ENCODE peak calls at places on chromosome 18, in six cellular contexts. G is GM23248, Y is PC-3, U is GM23338, L is heart left ventricle, R is lower lobe of right lung. P is an unnamed sample.

GRCh38 chr18:65287642-65288041 is 463.2 kb upstream of the CDH7 start:
- DNase-seq in U (no peak), Y (peak; percentile 8), R (no peak), L (no peak), G (no peak), P (no peak)

GRCh38 chr18:25125670-25126069 is 226.3 kb downstream of the ZNF521 start:
- DNase-seq in Y (no peak), R (no peak), U (no peak), L (no peak), G (no peak), P (no peak)

GRCh38 chr18:23779696-23780303 is 90.5 kb downstream of the LAMA3 start:
- DNase-seq in Y (peak; percentile 26), L (no peak), G (peak; percentile 29), U (peak; percentile 35), R (no peak), P (no peak)

GRCh38 chr18:29594494-29594893 is 1417.6 kb upstream of the CDH2 start:
- DNase-seq in U (no peak), R (no peak), G (no peak), Y (no peak), L (no peak), P (no peak)

GRCh38 chr18:79631096-79631507 is 48.5 kb upstream of the CTDP1 start:
- DNase-seq in R (no peak), U (no peak), G (no peak), L (no peak), Y (no peak), P (no peak)

GRCh38 chr18:42649636-42650035 is 465.8 kb downstream of the RIT2 start:
- DNase-seq in R (no peak), U (no peak), L (no peak), G (peak; percentile 6), Y (no peak), P (no peak)

GRCh38 chr18:61894751-61895524 is 2.1 kb upstream of the RNF152 start:
- DNase-seq in Y (no peak), R (no peak), U (peak; percentile 29), L (no peak), G (peak; percentile 21), P (peak; percentile 28)

GRCh38 chr18:2572144-2572682 is 856 bp downstream of the NDC80 start:
- DNase-seq in U (no peak), Y (peak; percentile 16), L (no peak), R (no peak), G (peak; percentile 31), P (no peak)

GRCh38 chr18:59874166-59874565 is 25.6 kb upstream of the PMAIP1 start:
- DNase-seq in U (no peak), Y (peak; percentile 74), R (no peak), L (no peak), G (peak; percentile 92), P (no peak)

GRCh38 chr18:60372141-60372540 is 434 bp downstream of the MC4R start:
- DNase-seq in Y (no peak), U (no peak), R (no peak), G (peak; percentile 22), L (no peak), P (no peak)

GRCh38 chr18:2848879-2849254 is 2.1 kb downstream of the EMILIN2 start:
- DNase-seq in R (no peak), G (no peak), U (no peak), Y (no peak), L (no peak), P (no peak)

GRCh38 chr18:58867281-58867961 is 2.7 kb downstream of the ZNF532 start:
- DNase-seq in Y (peak; percentile 43), U (peak; percentile 86), R (no peak), G (peak; percentile 45), L (no peak), P (peak; percentile 28)

GRCh38 chr18:3350566-3351527 is 88.9 kb downstream of the MYL12B start:
- DNase-seq in Y (peak; percentile 76), R (no peak), G (peak; percentile 54), U (no peak), L (no peak), P (no peak)

GRCh38 chr18:36849288-36850011 is 20.5 kb downstream of the KIAA1328 start:
- DNase-seq in Y (peak; percentile 1), U (no peak), L (no peak), G (peak; percentile 40), R (no peak), P (no peak)

GRCh38 chr18:76953186-76953982 is 131.0 kb downstream of the ZNF236 start:
- DNase-seq in L (peak; percentile 69), Y (no peak), R (peak; percentile 87), U (no peak), G (no peak), P (peak; percentile 76)

GRCh38 chr18:76273036-76273545 is 222.0 kb downstream of the ZNF516 start:
- DNase-seq in L (no peak), R (no peak), Y (no peak), G (no peak), U (no peak), P (no peak)

GRCh38 chr18:74836296-74837139 is 238.8 kb downstream of the ZNF407 start:
- DNase-seq in G (peak; percentile 59), Y (peak; percentile 57), U (peak; percentile 25), R (no peak), L (peak; percentile 48), P (no peak)

GRCh38 chr18:22783245-22783644 is 149.9 kb upstream of the RBBP8 start:
- DNase-seq in R (no peak), U (no peak), Y (no peak), G (no peak), L (no peak), P (no peak)

GRCh38 chr18:31487251-31488015 is 10.5 kb upstream of the DSG2 start:
- DNase-seq in G (peak; percentile 88), L (no peak), R (no peak), U (no peak), Y (peak; percentile 70), P (no peak)
- H3K4me1 ChIP-seq in G (no peaks in the 10 kb centered on the region), L (no peaks in the 10 kb centered on the region), R (no peaks in the 10 kb centered on the region), U (no peaks in the 10 kb centered on the region), Y (peaks cover 46% of the 10 kb centered on the region), P (no peaks in the 10 kb centered on the region)

GRCh38 chr18:10877974-10878373 is 271.4 kb downstream of the PIEZO2 start:
- DNase-seq in L (no peak), R (no peak), U (no peak), G (no peak), Y (no peak), P (no peak)

GRCh38 chr18:10875836-10876235 is 273.5 kb downstream of the PIEZO2 start:
- DNase-seq in U (no peak), G (no peak), L (no peak), R (no peak), Y (no peak), P (no peak)

DNA sequence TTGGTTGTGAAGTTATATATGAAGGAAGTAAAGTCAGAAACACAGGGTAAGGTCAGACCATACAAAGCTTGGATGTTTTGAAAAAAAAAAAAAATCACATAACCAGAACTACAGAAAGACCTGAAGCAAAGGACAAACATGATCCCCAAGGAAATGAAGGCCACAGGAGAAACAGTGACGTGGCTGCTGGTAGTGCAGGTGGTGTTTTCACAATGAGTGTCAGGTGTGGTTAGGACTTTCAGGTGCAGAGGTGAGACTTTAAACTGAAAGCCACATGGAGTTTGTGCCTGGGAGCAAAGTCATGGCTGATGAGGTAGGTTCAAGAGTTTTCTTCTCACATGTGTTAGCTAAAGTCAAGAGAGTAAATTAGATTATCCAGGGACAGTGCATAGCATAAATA is 270.7 kb downstream of the PIEZO2 start:
- DNase-seq in L (no peak), R (no peak), U (no peak), Y (no peak), G (no peak), P (no peak)
- H3K4me1 ChIP-seq in L (no peaks in the 10 kb centered on the region), R (no peaks in the 10 kb centered on the region), U (no peaks in the 10 kb centered on the region), Y (no peaks in the 10 kb centered on the region), G (no peaks in the 10 kb centered on the region), P (no peaks in the 10 kb centered on the region)

GRCh38 chr18:44840053-44840826 is 159.6 kb downstream of the SETBP1 start:
- DNase-seq in U (no peak), L (no peak), Y (no peak), G (no peak), R (no peak), P (no peak)

GRCh38 chr18:44841769-44842587 is 161.3 kb downstream of the SETBP1 start:
- DNase-seq in Y (no peak), U (no peak), R (no peak), G (no peak), L (no peak), P (no peak)

GRCh38 chr18:44841221-44841620 is 160.5 kb downstream of the SETBP1 start:
- DNase-seq in R (no peak), Y (peak; percentile 7), G (no peak), U (no peak), L (no peak), P (no peak)

GRCh38 chr18:44844486-44844885 is 163.8 kb downstream of the SETBP1 start:
- DNase-seq in Y (no peak), G (no peak), R (no peak), L (no peak), U (no peak), P (no peak)

GRCh38 chr18:44842588-44843412 is 162.1 kb downstream of the SETBP1 start:
- DNase-seq in R (no peak), G (no peak), L (no peak), U (no peak), Y (no peak), P (no peak)
- H3K4me1 ChIP-seq in R (peaks cover 23% of the 10 kb centered on the region), G (peaks cover 7% of the 10 kb centered on the region), L (peaks cover 13% of the 10 kb centered on the region), U (peaks cover 22% of the 10 kb centered on the region), Y (peaks cover 12% of the 10 kb centered on the region), P (peaks cover 6% of the 10 kb centered on the region)

GRCh38 chr18:47970664-47971523 is 40.4 kb upstream of the SMAD2 start:
- DNase-seq in U (no peak), Y (no peak), L (no peak), G (no peak), R (no peak), P (no peak)
- H3K4me1 ChIP-seq in U (peaks cover 45% of the 10 kb centered on the region), Y (no peaks in the 10 kb centered on the region), L (no peaks in the 10 kb centered on the region), G (peaks cover 9% of the 10 kb centered on the region), R (no peaks in the 10 kb centered on the region), P (peaks cover 9% of the 10 kb centered on the region)

DNA sequence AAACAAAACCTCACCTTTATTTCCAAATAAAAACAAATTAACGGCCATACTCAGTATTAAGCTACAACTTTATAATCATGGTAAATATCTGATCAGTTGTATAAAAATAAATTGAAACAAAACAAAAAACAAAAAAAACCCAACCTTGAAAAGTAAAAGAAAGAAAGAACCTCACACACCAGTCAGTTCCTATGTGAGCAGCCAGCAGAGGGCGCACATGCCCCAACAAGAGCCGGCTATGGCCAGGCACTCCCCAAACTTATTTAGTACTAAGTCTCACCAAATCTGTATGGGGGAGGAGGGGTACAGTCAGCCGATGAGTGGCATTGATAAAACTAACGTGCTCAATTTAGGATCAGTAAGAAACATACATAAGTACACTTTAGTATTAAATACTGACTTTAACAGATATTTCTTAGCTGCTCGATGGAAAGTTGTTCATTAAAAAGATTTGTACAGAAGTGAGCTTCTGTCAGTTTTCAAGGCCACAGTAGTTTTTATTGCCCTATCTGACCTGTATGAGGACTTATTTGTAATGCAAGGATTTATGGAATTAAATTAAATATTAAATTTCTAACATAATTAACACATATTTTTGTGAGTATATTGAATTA is 172.6 kb downstream of the TCF4 start:
- DNase-seq in L (peak; percentile 85), G (peak; percentile 91), Y (peak; percentile 74), U (peak; percentile 90), R (peak; percentile 87), P (peak; percentile 96)
- H3K4me1 ChIP-seq in L (no peaks in the 10 kb centered on the region), G (peaks cover 67% of the 10 kb centered on the region), Y (peaks cover 10% of the 10 kb centered on the region), U (peaks cover 63% of the 10 kb centered on the region), R (peaks cover 25% of the 10 kb centered on the region), P (peaks cover 4% of the 10 kb centered on the region)

DNA sequence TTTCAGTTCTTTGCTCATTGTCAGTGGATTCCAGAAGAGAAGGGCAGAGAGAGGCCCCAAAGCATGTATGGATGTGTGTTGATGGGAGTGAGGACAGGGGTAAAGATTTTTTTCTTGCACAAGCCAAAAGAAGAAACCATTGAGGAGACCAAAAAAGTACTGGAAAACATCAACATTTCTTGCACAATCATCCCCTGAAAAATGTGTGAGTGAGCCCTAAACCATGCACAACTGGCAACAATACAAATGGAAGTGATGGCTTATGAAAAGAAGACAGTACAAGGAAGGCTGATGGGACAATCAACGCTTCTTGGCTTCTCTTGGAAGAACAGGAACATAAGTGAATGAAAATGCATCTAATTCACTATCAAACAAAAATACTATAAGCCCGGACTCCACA is 5.6 kb upstream of the SMAD7 start:
- DNase-seq in R (no peak), L (no peak), Y (no peak), U (no peak), G (peak; percentile 89), P (no peak)
- H3K4me1 ChIP-seq in R (peaks cover 40% of the 10 kb centered on the region), L (peaks cover 22% of the 10 kb centered on the region), Y (no peaks in the 10 kb centered on the region), U (peaks cover 58% of the 10 kb centered on the region), G (peaks cover 65% of the 10 kb centered on the region), P (peaks cover 4% of the 10 kb centered on the region)

P was measured in testis.